ENCODE peak calls at places on chromosomes 12 and 14, in eight cellular contexts. O is NCI-H2171, W is fibroblast of pulmonary artery, D is aorta, Y is lower leg skin, Z is amniotic stem cell, B is endothelial cell, F is choroid plexus epithelial cell. S is an unnamed sample.

GRCh38 chr14:89618821-89619551 is 202.0 kb upstream of the FOXN3 start:
- DNase-seq in O (peak; percentile 53), W (peak; percentile 73), D (peak; percentile 85), Y (peak; percentile 51), Z (peak; percentile 25), B (peak; percentile 81), F (peak; percentile 70), S (no peak)

GRCh38 chr12:49031573-49032161 is 13.1 kb upstream of the PRKAG1 start:
- DNase-seq in O (no peak), W (no peak), D (peak; percentile 45), Y (no peak), Z (no peak), B (no peak), F (no peak), S (no peak)

GRCh38 chr14:95507174-95507573 is 9.3 kb downstream of the SYNE3 start:
- DNase-seq in O (no peak), W (peak; percentile 96), D (peak; percentile 85), Y (peak; percentile 87), Z (peak; percentile 70), B (no peak), F (peak; percentile 92), S (no peak)

GRCh38 chr12:119988440-119988787 is 622 bp upstream of the BICDL1 start:
- DNase-seq in O (no peak), W (peak; percentile 31), D (no peak), Y (no peak), Z (no peak), B (no peak), F (peak; percentile 53), S (no peak)

GRCh38 chr12:95318071-95318545 is 100.5 kb downstream of the VEZT start:
- DNase-seq in O (no peak), W (peak; percentile 73), D (no peak), Y (no peak), Z (no peak), B (no peak), F (peak; percentile 89), S (no peak)

GRCh38 chr12:19263666-19264065 is 134.1 kb downstream of the PLEKHA5 start:
- DNase-seq in O (no peak), W (no peak), D (no peak), Y (no peak), Z (no peak), B (no peak), F (no peak), S (no peak)

GRCh38 chr12:101407054-101407437 is 526 bp downstream of the ARL1 start:
- DNase-seq in O (peak; percentile 5), W (no peak), D (no peak), Y (no peak), Z (peak; percentile 45), B (no peak), F (peak; percentile 54), S (no peak)

GRCh38 chr12:98352218-98352811 is 163.1 kb upstream of the TMPO start:
- DNase-seq in O (no peak), W (peak; percentile 85), D (no peak), Y (no peak), Z (peak; percentile 2), B (no peak), F (peak; percentile 89), S (no peak)

S was measured in NCI-H1048.